ENCODE peak calls at places on chromosomes 11 and 22, in four cellular contexts. Z is fibroblast of lung, H is astrocyte of the spinal cord, M is BJ. G is an unnamed sample.

GRCh38 chr22:49827853-49828598 is at the start of gene BRD1:
- DNase-seq in M (no peak), Z (peak; percentile 69), H (peak; percentile 51), G (no peak)

GRCh38 chr11:94134651-94135512 is 6.2 kb downstream of the PANX1 start:
- DNase-seq in H (peak; percentile 93), Z (peak; percentile 96), M (peak; percentile 69), G (peak; percentile 81)

GRCh38 chr22:47138898-47139789 is 376.7 kb downstream of the TBC1D22A start:
- DNase-seq in H (no peak), Z (no peak), M (no peak), G (no peak)

GRCh38 chr11:26332572-26332915 is 614 bp downstream of the ANO3 start:
- DNase-seq in M (no peak), H (no peak), Z (peak; percentile 10), G (no peak)

GRCh38 chr11:6531267-6531752 is 34.2 kb downstream of the DNHD1 start:
- DNase-seq in M (no peak), Z (peak; percentile 16), H (peak; percentile 47), G (peak; percentile 16)

GRCh38 chr11:16632295-16633200 is 105.9 kb upstream of the C11orf58 start:
- DNase-seq in H (peak; percentile 23), M (no peak), Z (peak; percentile 21), G (no peak)

GRCh38 chr11:61118406-61118805 is 16.1 kb downstream of the CD5 start:
- DNase-seq in Z (no peak), M (no peak), H (no peak), G (no peak)

GRCh38 chr11:11931461-11932055 is 76.9 kb downstream of the DKK3 start:
- DNase-seq in M (no peak), Z (peak; percentile 68), H (peak; percentile 78), G (peak; percentile 39)

GRCh38 chr22:19179472-19180048 is 1.0 kb upstream of the SLC25A1 start:
- DNase-seq in H (peak; percentile 89), Z (peak; percentile 82), M (peak; percentile 36), G (peak; percentile 62)

GRCh38 chr11:117420598-117420997 is 92.9 kb downstream of the CEP164 start:
- DNase-seq in M (no peak), H (no peak), Z (no peak), G (no peak)

GRCh38 chr11:128207861-128208321 is 379.5 kb downstream of the ETS1 start:
- DNase-seq in M (peak; percentile 47), Z (peak; percentile 97), H (peak; percentile 92), G (peak; percentile 49)

GRCh38 chr22:25942126-25942988 is 200.4 kb downstream of the MYO18B start:
- DNase-seq in H (no peak), Z (no peak), M (no peak), G (no peak)

GRCh38 chr22:50292643-50293440 is 14.6 kb downstream of the PLXNB2 start:
- DNase-seq in M (no peak), H (no peak), Z (no peak), G (no peak)

GRCh38 chr11:105937331-105937730 is 84.7 kb downstream of the MSANTD4 start:
- DNase-seq in Z (peak; percentile 76), M (peak; percentile 37), H (peak; percentile 72), G (no peak)

GRCh38 chr22:30056015-30056414 is 24.2 kb upstream of the HORMAD2 start:
- DNase-seq in M (no peak), H (no peak), Z (no peak), G (no peak)

GRCh38 chr11:75562836-75563484 is 907 bp downstream of the SERPINH1 start:
- DNase-seq in H (peak; percentile 75), M (no peak), Z (peak; percentile 76), G (no peak)

GRCh38 chr11:56521955-56522354 is 21.1 kb downstream of the OR5M11 start:
- DNase-seq in H (no peak), M (no peak), Z (no peak), G (no peak)

GRCh38 chr11:829946-830294 is 2.2 kb downstream of the CRACR2B start:
- DNase-seq in H (no peak), Z (no peak), M (no peak), G (no peak)

GRCh38 chr11:23680488-23681230 is 816.2 kb upstream of the LUZP2 start:
- DNase-seq in M (no peak), H (no peak), Z (no peak), G (no peak)

GRCh38 chr11:62889484-62890437 is 9.1 kb downstream of the SLC3A2 start:
- DNase-seq in M (no peak), Z (no peak), H (peak; percentile 19), G (no peak)

GRCh38 chr11:26330255-26330654 is 1.7 kb upstream of the ANO3 start:
- DNase-seq in H (no peak), M (no peak), Z (no peak), G (no peak)

GRCh38 chr11:128504489-128504888 is 82.9 kb downstream of the ETS1 start:
- DNase-seq in Z (peak; percentile 29), H (peak; percentile 46), M (no peak), G (no peak)

GRCh38 chr11:61855939-61856730 is 28.0 kb downstream of the FADS2 start:
- DNase-seq in Z (no peak), H (no peak), M (no peak), G (no peak)

GRCh38 chr22:37048133-37048532 is 3.4 kb upstream of the KCTD17 start:
- DNase-seq in M (no peak), H (no peak), Z (peak; percentile 17), G (no peak)

GRCh38 chr11:103997082-103997481 is 39.4 kb upstream of the DDI1 start:
- DNase-seq in M (no peak), Z (no peak), H (no peak), G (no peak)

GRCh38 chr22:48635031-48635430 is 1192.6 kb downstream of the BRD1 start:
- DNase-seq in M (no peak), H (no peak), Z (no peak), G (no peak)

GRCh38 chr11:126765196-126765595 is 235.4 kb downstream of the KIRREL3 start:
- DNase-seq in M (no peak), Z (no peak), H (no peak), G (no peak)

GRCh38 chr11:40241524-40242037 is 1217.9 kb downstream of the LRRC4C start:
- DNase-seq in Z (peak; percentile 95), H (peak; percentile 70), M (no peak), G (no peak)

GRCh38 chr11:62345862-62346261 is 8.6 kb downstream of the ASRGL1 start:
- DNase-seq in Z (no peak), M (no peak), H (no peak), G (no peak)

GRCh38 chr22:44019846-44020245 is 4.3 kb upstream of the PARVB start:
- DNase-seq in Z (no peak), M (no peak), H (no peak), G (no peak)

GRCh38 chr11:65427691-65428577 is 5.3 kb downstream of the NEAT1 start:
- DNase-seq in Z (peak; percentile 61), M (no peak), H (peak; percentile 67), G (peak; percentile 78)

GRCh38 chr11:62719302-62719978 is 7.8 kb downstream of the HNRNPUL2 start:
- DNase-seq in H (no peak), M (no peak), Z (no peak), G (no peak)

GRCh38 chr22:49672013-49672516 is 155.6 kb downstream of the BRD1 start:
- DNase-seq in Z (no peak), M (no peak), H (no peak), G (no peak)